ENCODE peak calls at places on chromosomes 7 and 10, in four cellular contexts. O, K, P and E are unnamed samples.

GRCh38 chr10:37566336-37566735 is 291.1 kb downstream of the ZNF248 start:
- DNase-seq in O (no peak), K (no peak), P (no peak), E (no peak)

GRCh38 chr7:42035205-42035604 is 201.8 kb downstream of the GLI3 start:
- DNase-seq in O (no peak), K (peak), P (no peak), E (no peak)

GRCh38 chr7:139494835-139495568 is 11.5 kb upstream of the KLRG2 start:
- DNase-seq in O (no peak), K (no peak), P (no peak), E (no peak)

GRCh38 chr7:22781230-22781711 is 41.4 kb downstream of the TOMM7 start:
- DNase-seq in O (no peak), K (no peak), P (no peak), E (no peak)

GRCh38 chr10:86264481-86265231 is 101.9 kb downstream of the GRID1 start:
- DNase-seq in O (peak), K (no peak), P (peak), E (no peak)

GRCh38 chr10:127694580-127695193 is 42.3 kb upstream of the FOXI2 start:
- DNase-seq in O (peak), K (no peak), P (no peak), E (no peak)

GRCh38 chr7:134343796-134344195 is 27.1 kb upstream of the SLC35B4 start:
- DNase-seq in O (no peak), K (no peak), P (no peak), E (no peak)

GRCh38 chr7:126806614-126807013 is 446.1 kb downstream of the GRM8 start:
- DNase-seq in O (no peak), K (no peak), P (peak), E (no peak)

GRCh38 chr10:6014241-6014761 is 37.0 kb upstream of the IL15RA start:
- DNase-seq in O (peak), K (peak), P (no peak), E (no peak)

GRCh38 chr10:25457552-25457951 is 282.8 kb downstream of the GPR158 start:
- DNase-seq in O (no peak), K (no peak), P (no peak), E (no peak)

GRCh38 chr10:16686081-16686902 is 130.9 kb downstream of the RSU1 start:
- DNase-seq in O (no peak), K (no peak), P (no peak), E (no peak)

GRCh38 chr7:130907439-130907838 is 173.4 kb upstream of the KLF14 start:
- DNase-seq in O (no peak), K (no peak), P (no peak), E (no peak)

GRCh38 chr7:155466814-155467675 is 9.1 kb downstream of the EN2 start:
- DNase-seq in O (peak), K (no peak), P (peak), E (no peak)

GRCh38 chr10:83706952-83707582 is 432.2 kb upstream of the GHITM start:
- DNase-seq in O (no peak), K (no peak), P (no peak), E (no peak)

GRCh38 chr10:13066527-13066926 is 33.4 kb upstream of the OPTN start:
- DNase-seq in O (peak), K (no peak), P (no peak), E (no peak)

GRCh38 chr10:104577861-104578480 is 63.1 kb upstream of the SORCS3 start:
- DNase-seq in O (no peak), K (no peak), P (no peak), E (no peak)

GRCh38 chr10:18298256-18298655 is 158.0 kb downstream of the CACNB2 start:
- DNase-seq in O (no peak), K (no peak), P (no peak), E (no peak)

GRCh38 chr10:109650228-109650627 is 273.1 kb downstream of the XPNPEP1 start:
- DNase-seq in O (no peak), K (no peak), P (no peak), E (no peak)

GRCh38 chr7:132577206-132578049 is 1.2 kb upstream of the PLXNA4 start:
- DNase-seq in O (peak), K (peak), P (peak), E (no peak)

GRCh38 chr7:52507546-52507945 is 527.9 kb upstream of the POM121L12 start:
- DNase-seq in O (no peak), K (no peak), P (no peak), E (no peak)

GRCh38 chr7:119711104-119711503 is 561.9 kb upstream of the KCND2 start:
- DNase-seq in O (no peak), K (no peak), P (no peak), E (no peak)

GRCh38 chr10:63094405-63094804 is 38.7 kb upstream of the NRBF2 start:
- DNase-seq in O (no peak), K (no peak), P (no peak), E (no peak)

GRCh38 chr7:112723416-112723815 is 66.8 kb downstream of the TMEM168 start:
- DNase-seq in O (no peak), K (no peak), P (no peak), E (no peak)

GRCh38 chr7:45066409-45066808 is 22.4 kb downstream of the NACAD start:
- DNase-seq in O (no peak), K (no peak), P (no peak), E (no peak)

GRCh38 chr10:109895095-109895818 is 28.1 kb downstream of the XPNPEP1 start:
- DNase-seq in O (no peak), K (peak), P (no peak), E (peak)

GRCh38 chr7:151088856-151089699 is 2.8 kb downstream of the AGAP3 start:
- DNase-seq in O (peak), K (peak), P (peak), E (peak)

GRCh38 chr7:152886579-152887117 is 127.1 kb downstream of the ACTR3B start:
- DNase-seq in O (no peak), K (no peak), P (no peak), E (no peak)

GRCh38 chr10:130362308-130362761 is 226.1 kb downstream of the GLRX3 start:
- DNase-seq in O (peak), K (no peak), P (no peak), E (no peak)

GRCh38 chr7:77276120-77276519 is 76.5 kb upstream of the FGL2 start:
- DNase-seq in O (no peak), K (no peak), P (no peak), E (no peak)

DNA sequence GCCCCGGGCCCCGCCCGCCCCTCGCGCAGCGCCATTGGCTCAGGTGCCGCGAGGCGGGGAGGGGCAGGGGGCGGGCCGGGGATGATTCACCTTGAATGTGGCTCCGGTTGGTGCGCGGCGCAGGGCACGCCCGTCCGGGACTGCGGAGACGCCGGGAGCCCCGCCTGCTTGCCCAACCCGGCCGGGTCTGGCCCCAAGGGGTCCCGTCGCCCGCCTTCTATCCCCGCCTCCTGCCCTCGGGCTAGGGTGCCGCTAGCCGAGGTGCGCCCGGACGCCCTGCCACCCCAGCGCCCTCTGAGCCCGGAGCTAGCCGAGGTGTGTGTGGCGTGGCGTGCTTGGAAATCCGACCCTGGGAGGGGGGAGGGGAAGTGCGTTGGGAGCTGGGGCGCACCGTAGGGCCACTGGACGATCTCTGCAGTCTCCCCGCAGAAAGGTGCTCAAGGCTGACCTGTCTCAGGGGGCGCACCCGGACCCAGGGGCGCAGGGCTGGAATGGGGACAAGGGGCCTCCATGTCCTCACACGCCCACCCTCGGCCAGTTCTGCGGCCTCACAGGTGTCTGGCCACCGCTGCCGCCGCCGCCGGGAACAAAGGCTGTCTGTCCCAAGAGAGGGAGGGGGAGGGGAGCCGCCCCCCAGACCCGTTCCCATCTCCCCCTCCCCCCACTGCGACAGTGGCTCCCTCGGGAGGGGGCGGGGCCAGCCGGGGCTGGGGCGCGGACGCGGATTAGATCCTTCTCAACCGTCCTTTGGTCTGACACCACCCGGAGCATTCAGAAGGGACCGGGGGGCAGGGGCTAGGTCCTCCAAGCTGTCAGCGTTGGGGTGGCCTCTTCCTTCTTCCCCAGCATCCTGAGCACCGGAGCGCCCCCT is 169.0 kb downstream of the NRF1 start:
- DNase-seq in O (peak), K (peak), P (peak), E (no peak)
- H3K4me3 ChIP-seq in O (peak), K (peak), P (peak), E (peak)

GRCh38 chr10:75448166-75448565 is 16.7 kb downstream of the LRMDA start:
- DNase-seq in O (no peak), K (no peak), P (no peak), E (no peak)

GRCh38 chr10:75450062-75450429 is 18.6 kb downstream of the LRMDA start:
- DNase-seq in O (no peak), K (no peak), P (no peak), E (no peak)

GRCh38 chr10:75450654-75451419 is 19.4 kb downstream of the LRMDA start:
- DNase-seq in O (no peak), K (no peak), P (no peak), E (no peak)

GRCh38 chr10:75451927-75452326 is 20.5 kb downstream of the LRMDA start:
- DNase-seq in O (no peak), K (no peak), P (no peak), E (no peak)

DNA sequence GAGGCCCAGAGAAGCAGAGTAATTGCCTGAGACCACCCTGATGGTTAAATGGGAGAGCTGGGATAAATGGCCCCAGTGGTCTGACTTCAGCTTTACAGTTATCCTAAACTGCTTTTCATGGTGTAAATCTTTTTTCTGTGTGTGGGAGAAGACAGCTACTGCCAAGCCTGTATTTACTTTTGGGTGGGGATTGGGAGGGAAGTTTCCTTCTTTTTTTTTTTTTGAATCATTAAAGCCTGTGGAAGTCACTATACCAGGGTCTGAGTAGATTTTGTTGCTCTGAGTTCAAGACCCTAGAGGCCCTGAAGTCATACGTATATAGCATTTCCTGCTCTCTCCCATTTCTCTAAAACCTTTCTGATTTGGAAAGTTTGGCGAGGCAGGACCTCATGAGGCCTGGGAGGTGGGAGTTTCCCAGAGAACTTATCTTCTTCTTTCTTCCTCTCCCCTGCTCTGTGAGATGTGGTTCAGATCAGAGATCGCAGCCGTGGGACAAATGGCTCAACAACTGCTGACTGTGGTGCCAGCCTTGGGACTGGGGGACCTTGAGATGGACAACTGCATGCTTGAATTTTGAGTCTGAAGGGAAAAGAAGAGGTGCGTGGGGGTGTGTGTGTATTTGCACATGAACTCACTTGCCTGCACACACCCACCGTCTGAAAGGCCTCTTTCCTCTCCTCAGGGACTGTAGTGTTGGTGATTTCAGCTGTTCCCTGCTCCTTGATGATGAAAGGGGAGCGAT is 18.1 kb downstream of the LRMDA start:
- DNase-seq in O (no peak), K (no peak), P (no peak), E (no peak)
- H3K27ac ChIP-seq in O (no peak), K (no peak), P (no peak), E (no peak)

GRCh38 chr10:93995182-93995581 is 1.5 kb downstream of the PLCE1 start:
- DNase-seq in O (no peak), K (no peak), P (no peak), E (no peak)

GRCh38 chr10:93993782-93994668 is at the start of gene PLCE1:
- DNase-seq in O (peak), K (peak), P (peak), E (no peak)

GRCh38 chr10:93997546-93997945 is 3.8 kb downstream of the PLCE1 start:
- DNase-seq in O (no peak), K (no peak), P (no peak), E (no peak)

GRCh38 chr10:93993414-93993781 is 333 bp upstream of the PLCE1 start:
- DNase-seq in O (peak), K (no peak), P (peak), E (no peak)

DNA sequence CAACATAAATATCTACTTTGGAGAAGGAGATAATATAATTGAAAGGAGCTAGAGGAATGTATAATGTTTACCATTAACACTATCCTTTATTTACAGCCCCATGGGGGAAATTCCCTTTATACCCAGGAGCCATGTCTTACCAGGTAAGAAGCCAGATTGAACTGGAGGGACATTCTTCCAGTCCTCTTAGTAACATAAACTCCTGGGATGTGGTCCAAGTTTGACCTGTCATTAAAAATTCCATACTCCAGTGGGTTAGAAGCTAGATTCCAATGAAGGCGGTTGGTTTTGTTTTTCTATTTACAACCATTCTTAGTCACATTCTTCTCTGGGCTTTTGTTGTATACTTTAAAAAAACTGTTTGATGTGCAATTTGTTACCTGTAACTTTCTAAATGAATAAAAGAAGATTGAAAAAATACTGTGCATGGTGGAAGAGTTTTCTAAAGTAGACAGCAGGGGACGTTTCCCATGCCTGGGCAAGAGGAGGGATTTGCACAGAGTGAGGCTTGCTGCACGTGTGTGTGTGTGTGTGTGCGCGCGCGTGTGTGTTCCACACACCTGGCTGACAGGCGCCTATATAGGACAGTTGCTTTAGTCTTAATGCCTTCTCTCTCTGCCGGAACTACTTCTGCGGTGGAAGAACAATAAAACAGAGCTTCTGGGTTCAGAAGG is 2.0 kb downstream of the PLCE1 start:
- DNase-seq in O (no peak), K (no peak), P (no peak), E (no peak)
- H3K4me3 ChIP-seq in O (no peak), K (peak), P (no peak), E (peak)

DNA sequence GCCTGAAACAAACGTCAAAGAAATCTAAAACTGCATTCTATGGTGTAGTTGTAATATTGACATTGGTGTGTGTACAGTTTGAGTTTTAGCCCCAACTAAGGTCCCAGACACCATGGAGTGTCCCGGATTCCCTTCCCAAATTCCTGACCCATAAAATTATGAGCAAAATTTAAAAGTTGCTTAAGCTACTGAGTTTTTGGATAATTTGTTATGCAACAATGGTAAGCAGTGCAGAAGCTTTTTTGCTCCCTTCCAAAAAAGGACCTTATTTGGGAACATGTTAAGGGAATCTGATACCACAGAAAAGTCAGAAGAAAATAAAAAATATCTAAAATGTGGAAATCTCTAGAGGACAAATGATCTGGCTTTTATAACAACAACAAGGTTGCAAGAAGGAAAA is 63.3 kb upstream of the KMT2E start:
- DNase-seq in O (no peak), K (no peak), P (no peak), E (no peak)
- H3K27ac ChIP-seq in O (no peak), K (peak), P (no peak), E (peak)

DNA sequence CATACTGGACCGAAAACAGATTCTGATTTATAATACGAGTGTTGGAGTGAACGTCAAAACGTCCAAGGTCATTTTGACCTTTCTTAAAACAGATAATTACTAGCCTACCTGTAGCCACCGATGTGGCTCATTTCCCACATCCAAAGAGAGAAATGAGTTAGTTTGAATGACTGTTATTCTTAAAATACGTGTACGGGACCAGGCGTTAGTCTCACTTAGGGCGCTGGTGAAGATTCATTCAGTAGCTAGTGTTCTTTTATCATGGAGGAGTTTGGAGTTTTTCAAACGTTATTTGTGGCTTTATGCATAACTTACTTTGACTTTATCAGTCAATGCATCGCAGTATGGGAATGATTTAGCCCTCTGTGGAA is 1.4 kb downstream of the BICC1 start:
- DNase-seq in O (no peak), K (no peak), P (no peak), E (no peak)
- H3K4me3 ChIP-seq in O (peak), K (peak), P (peak), E (peak)

GRCh38 chr7:5705318-5705717 is 76.1 kb downstream of the RNF216 start:
- DNase-seq in O (no peak), K (no peak), P (no peak), E (no peak)

GRCh38 chr7:5701085-5701914 is 80.2 kb downstream of the RNF216 start:
- DNase-seq in O (no peak), K (no peak), P (no peak), E (no peak)

GRCh38 chr7:5702876-5703571 is 78.4 kb downstream of the RNF216 start:
- DNase-seq in O (no peak), K (no peak), P (peak), E (no peak)

GRCh38 chr7:5703572-5704533 is 77.6 kb downstream of the RNF216 start:
- DNase-seq in O (no peak), K (no peak), P (no peak), E (no peak)

DNA sequence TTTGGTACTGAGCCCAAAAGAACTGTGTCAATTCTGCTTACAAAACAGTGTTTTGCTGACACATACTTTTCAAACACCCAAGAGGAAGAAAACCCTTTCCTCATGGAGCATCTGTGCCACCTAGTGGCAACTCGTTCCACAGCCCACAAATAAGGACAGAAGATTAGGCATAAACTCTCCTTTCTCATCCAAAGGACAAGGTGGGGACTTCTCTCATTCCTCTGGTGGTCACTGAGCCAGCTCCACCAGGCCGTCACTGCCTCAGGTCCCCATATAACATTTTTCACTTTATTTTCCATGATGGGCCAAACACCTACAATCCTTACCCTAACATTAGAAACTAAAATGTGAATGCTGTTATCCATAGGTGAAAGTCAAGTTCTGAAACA is 76.9 kb downstream of the RNF216 start:
- DNase-seq in O (peak), K (peak), P (no peak), E (peak)
- H3K27ac ChIP-seq in O (no peak), K (peak), P (no peak), E (peak)